ENCODE peak calls at places on chromosome 4, in eight cellular contexts. One of them, this sample, is unnamed.

GRCh38 chr4:47154816-47155370 is 123.5 kb downstream of the GABRB1 start:
- DNase-seq in AML-193: no peak
- DNase-seq in lower leg skin: no peak
- DNase-seq in A549: no peak
- DNase-seq in activated CD4-positive, alpha-beta T cell treated with anti-CD3 and anti-CD28 coated beads for 36 hours: no peak
- DNase-seq in stimulated activated CD4-positive, alpha-beta T cell treated with anti-CD3 and anti-CD28 coated beads, Interleukin-1b, Interleukin-23, amount 100 ng/mL, for 24 hours: no peak
- DNase-seq in SW480: no peak
- DNase-seq in kidney epithelial cell: no peak
- DNase-seq in this sample: no peak

GRCh38 chr4:142475663-142476062 is 370.4 kb downstream of the INPP4B start:
- DNase-seq in AML-193: no peak
- DNase-seq in lower leg skin: no peak
- DNase-seq in A549: peak
- DNase-seq in activated CD4-positive, alpha-beta T cell treated with anti-CD3 and anti-CD28 coated beads for 36 hours: no peak
- DNase-seq in stimulated activated CD4-positive, alpha-beta T cell treated with anti-CD3 and anti-CD28 coated beads, Interleukin-1b, Interleukin-23, amount 100 ng/mL, for 24 hours: no peak
- DNase-seq in SW480: no peak
- DNase-seq in kidney epithelial cell: no peak
- DNase-seq in this sample: no peak

GRCh38 chr4:123478859-123479345 is 82.3 kb downstream of the SPRY1 start:
- DNase-seq in AML-193: no peak
- DNase-seq in lower leg skin: no peak
- DNase-seq in A549: no peak
- DNase-seq in activated CD4-positive, alpha-beta T cell treated with anti-CD3 and anti-CD28 coated beads for 36 hours: no peak
- DNase-seq in stimulated activated CD4-positive, alpha-beta T cell treated with anti-CD3 and anti-CD28 coated beads, Interleukin-1b, Interleukin-23, amount 100 ng/mL, for 24 hours: no peak
- DNase-seq in SW480: peak
- DNase-seq in kidney epithelial cell: peak
- DNase-seq in this sample: peak

GRCh38 chr4:79653871-79654270 is 245.8 kb upstream of the GK2 start:
- DNase-seq in AML-193: no peak
- DNase-seq in lower leg skin: no peak
- DNase-seq in A549: no peak
- DNase-seq in activated CD4-positive, alpha-beta T cell treated with anti-CD3 and anti-CD28 coated beads for 36 hours: no peak
- DNase-seq in stimulated activated CD4-positive, alpha-beta T cell treated with anti-CD3 and anti-CD28 coated beads, Interleukin-1b, Interleukin-23, amount 100 ng/mL, for 24 hours: no peak
- DNase-seq in SW480: no peak
- DNase-seq in kidney epithelial cell: no peak
- DNase-seq in this sample: no peak

GRCh38 chr4:108118505-108118904 is 50.2 kb downstream of the LEF1 start:
- DNase-seq in AML-193: no peak
- DNase-seq in lower leg skin: no peak
- DNase-seq in A549: peak
- DNase-seq in activated CD4-positive, alpha-beta T cell treated with anti-CD3 and anti-CD28 coated beads for 36 hours: peak
- DNase-seq in stimulated activated CD4-positive, alpha-beta T cell treated with anti-CD3 and anti-CD28 coated beads, Interleukin-1b, Interleukin-23, amount 100 ng/mL, for 24 hours: no peak
- DNase-seq in SW480: peak
- DNase-seq in kidney epithelial cell: no peak
- DNase-seq in this sample: no peak

GRCh38 chr4:65046496-65047101 is 623.7 kb downstream of the EPHA5 start:
- DNase-seq in AML-193: no peak
- DNase-seq in lower leg skin: peak
- DNase-seq in A549: peak
- DNase-seq in activated CD4-positive, alpha-beta T cell treated with anti-CD3 and anti-CD28 coated beads for 36 hours: no peak
- DNase-seq in stimulated activated CD4-positive, alpha-beta T cell treated with anti-CD3 and anti-CD28 coated beads, Interleukin-1b, Interleukin-23, amount 100 ng/mL, for 24 hours: no peak
- DNase-seq in SW480: no peak
- DNase-seq in kidney epithelial cell: peak
- DNase-seq in this sample: no peak

GRCh38 chr4:187006189-187006618 is 282.5 kb upstream of the FAT1 start:
- DNase-seq in AML-193: no peak
- DNase-seq in lower leg skin: no peak
- DNase-seq in A549: no peak
- DNase-seq in activated CD4-positive, alpha-beta T cell treated with anti-CD3 and anti-CD28 coated beads for 36 hours: no peak
- DNase-seq in stimulated activated CD4-positive, alpha-beta T cell treated with anti-CD3 and anti-CD28 coated beads, Interleukin-1b, Interleukin-23, amount 100 ng/mL, for 24 hours: no peak
- DNase-seq in SW480: no peak
- DNase-seq in kidney epithelial cell: no peak
- DNase-seq in this sample: no peak

GRCh38 chr4:1472911-1473518 is 66.8 kb upstream of the NKX1-1 start:
- DNase-seq in AML-193: no peak
- DNase-seq in lower leg skin: no peak
- DNase-seq in A549: no peak
- DNase-seq in activated CD4-positive, alpha-beta T cell treated with anti-CD3 and anti-CD28 coated beads for 36 hours: no peak
- DNase-seq in stimulated activated CD4-positive, alpha-beta T cell treated with anti-CD3 and anti-CD28 coated beads, Interleukin-1b, Interleukin-23, amount 100 ng/mL, for 24 hours: no peak
- DNase-seq in SW480: no peak
- DNase-seq in kidney epithelial cell: no peak
- DNase-seq in this sample: no peak

GRCh38 chr4:41507292-41507933 is 30.5 kb upstream of the LIMCH1 start:
- DNase-seq in AML-193: no peak
- DNase-seq in lower leg skin: no peak
- DNase-seq in A549: peak
- DNase-seq in activated CD4-positive, alpha-beta T cell treated with anti-CD3 and anti-CD28 coated beads for 36 hours: no peak
- DNase-seq in stimulated activated CD4-positive, alpha-beta T cell treated with anti-CD3 and anti-CD28 coated beads, Interleukin-1b, Interleukin-23, amount 100 ng/mL, for 24 hours: no peak
- DNase-seq in SW480: no peak
- DNase-seq in kidney epithelial cell: no peak
- DNase-seq in this sample: no peak

This sample was measured in NB4.